ENCODE peak calls at places on chromosomes 3 and 15, in seven cellular contexts. E, B, K, J, C, G and H are unnamed samples.

GRCh38 chr3:16181361-16181760 is 6.9 kb downstream of the GALNT15 start:
- DNase-seq in E (no peak), B (no peak), K (no peak), C (no peak), G (no peak), J (no peak), H (peak)

GRCh38 chr3:115279939-115280338 is 132.9 kb upstream of the ZBTB20 start:
- DNase-seq in E (no peak), G (no peak), B (no peak), K (no peak), J (no peak), C (no peak), H (no peak)

GRCh38 chr15:29822100-29822684 is at the start of gene TJP1:
- DNase-seq in G (no peak), J (peak), E (peak), K (peak), C (no peak), B (peak), H (no peak)

GRCh38 chr15:71237456-71238188 is 122.4 kb downstream of the THSD4 start:
- DNase-seq in E (peak), J (no peak), C (no peak), K (peak), G (peak), B (no peak), H (no peak)

GRCh38 chr3:117735481-117736101 is 1026.0 kb downstream of the TUSC7 start:
- DNase-seq in J (no peak), B (no peak), E (peak), G (no peak), K (no peak), C (no peak), H (no peak)

GRCh38 chr15:39232512-39232911 is 348.4 kb upstream of the THBS1 start:
- DNase-seq in J (no peak), B (no peak), G (no peak), K (no peak), C (no peak), E (peak), H (no peak)

GRCh38 chr3:151724846-151725562 is 8.7 kb upstream of the AADACL2 start:
- DNase-seq in K (no peak), E (no peak), G (no peak), C (no peak), J (no peak), B (no peak), H (no peak)

GRCh38 chr15:69092159-69092558 is 68.3 kb upstream of the GLCE start:
- DNase-seq in G (no peak), B (no peak), E (peak), K (peak), J (no peak), C (no peak), H (no peak)

GRCh38 chr15:94230886-94231727 is at the start of gene MCTP2:
- DNase-seq in G (peak), J (no peak), E (no peak), B (peak), C (peak), K (peak), H (peak)

GRCh38 chr3:159818399-159818798 is 170.2 kb upstream of the IL12A start:
- DNase-seq in G (no peak), K (peak), J (no peak), E (no peak), B (peak), C (no peak), H (no peak)

GRCh38 chr3:66931286-66931685 is 66.8 kb upstream of the KBTBD8 start:
- DNase-seq in J (no peak), K (no peak), B (no peak), E (no peak), C (no peak), G (no peak), H (no peak)

GRCh38 chr3:187456268-187456667 is 88.1 kb downstream of the RTP4 start:
- DNase-seq in K (no peak), B (no peak), J (no peak), G (no peak), E (no peak), C (no peak), H (no peak)

GRCh38 chr3:162224736-162225135 is 728.1 kb downstream of the OTOL1 start:
- DNase-seq in G (no peak), E (no peak), K (no peak), C (no peak), B (no peak), J (no peak), H (no peak)

GRCh38 chr3:70811880-70812279 is 499.4 kb upstream of the MDFIC2 start:
- DNase-seq in C (no peak), E (no peak), J (no peak), K (no peak), G (no peak), B (no peak), H (no peak)

GRCh38 chr15:29141908-29142747 is 127.5 kb downstream of the NSMCE3 start:
- DNase-seq in G (no peak), B (peak), J (no peak), C (peak), E (no peak), K (no peak), H (no peak)

GRCh38 chr15:43376017-43376705 is 5.3 kb downstream of the TUBGCP4 start:
- DNase-seq in K (peak), G (peak), B (peak), J (peak), E (peak), C (peak), H (peak)

GRCh38 chr3:33911525-33912322 is 113.3 kb downstream of the PDCD6IP start:
- DNase-seq in G (peak), K (no peak), B (no peak), J (no peak), C (no peak), E (no peak), H (peak)

GRCh38 chr3:150049317-150049716 is 78.6 kb upstream of the PFN2 start:
- DNase-seq in K (no peak), J (no peak), G (no peak), E (no peak), B (no peak), C (no peak), H (no peak)

GRCh38 chr3:58049143-58049785 is 41.0 kb downstream of the FLNB start:
- DNase-seq in B (peak), E (peak), K (peak), G (peak), J (peak), C (no peak), H (no peak)

GRCh38 chr3:111980716-111981456 is 2.1 kb downstream of the ABHD10 start:
- DNase-seq in J (no peak), C (no peak), B (no peak), K (no peak), G (no peak), E (no peak), H (peak)

GRCh38 chr3:66702126-66702525 is 201.3 kb upstream of the LRIG1 start:
- DNase-seq in G (no peak), C (no peak), B (no peak), E (no peak), K (no peak), J (no peak), H (no peak)

GRCh38 chr3:178859386-178859785 is 212.2 kb downstream of the ZMAT3 start:
- DNase-seq in K (no peak), C (no peak), B (no peak), J (no peak), E (no peak), G (no peak), H (no peak)

GRCh38 chr15:40454904-40455391 is 14.2 kb downstream of the BAHD1 start:
- DNase-seq in K (no peak), E (no peak), G (no peak), B (no peak), C (no peak), J (no peak), H (peak)

GRCh38 chr15:70410371-70410975 is 312.8 kb upstream of the TLE3 start:
- DNase-seq in K (no peak), G (no peak), C (no peak), J (no peak), B (no peak), E (no peak), H (no peak)

GRCh38 chr3:127690823-127691452 is 18.2 kb downstream of the ABTB1 start:
- DNase-seq in B (peak), K (peak), E (peak), J (no peak), G (peak), C (no peak), H (peak)

GRCh38 chr15:101181349-101181748 is 70.5 kb downstream of the CHSY1 start:
- DNase-seq in K (no peak), E (no peak), J (no peak), G (no peak), B (no peak), C (no peak), H (no peak)

GRCh38 chr3:41000471-41000870 is 198.8 kb upstream of the CTNNB1 start:
- DNase-seq in C (no peak), K (no peak), E (no peak), G (no peak), J (no peak), B (no peak), H (no peak)

GRCh38 chr3:190513409-190514162 is at the start of gene IL1RAP:
- DNase-seq in B (peak), E (peak), C (peak), K (peak), G (peak), J (peak), H (peak)
- TF ChIP-seq POLR2A in B (no peak), E (peak), C (peak), K (peak), G (peak), J (no peak), H (peak)

GRCh38 chr3:32325957-32326356 is 65.7 kb upstream of the CMTM7 start:
- DNase-seq in K (no peak), J (no peak), E (no peak), C (no peak), B (no peak), G (no peak), H (no peak)
- TF ChIP-seq MAX in K (no peak), J (no peak), E (no peak), C (no peak), B (no peak), G (no peak), H (no peak)

GRCh38 chr3:22360977-22361376 is 610.0 kb upstream of the ZNF385D start:
- DNase-seq in G (no peak), C (no peak), E (no peak), K (no peak), J (no peak), B (no peak), H (no peak)

GRCh38 chr3:22353126-22353525 is 602.1 kb upstream of the ZNF385D start:
- DNase-seq in C (no peak), J (no peak), K (no peak), B (no peak), E (no peak), G (no peak), H (no peak)

GRCh38 chr3:22360197-22360596 is 609.2 kb upstream of the ZNF385D start:
- DNase-seq in C (no peak), E (no peak), B (no peak), G (no peak), J (no peak), K (no peak), H (no peak)

GRCh38 chr3:22361465-22361864 is 610.5 kb upstream of the ZNF385D start:
- DNase-seq in G (no peak), B (no peak), J (no peak), E (no peak), K (no peak), C (no peak), H (no peak)

DNA sequence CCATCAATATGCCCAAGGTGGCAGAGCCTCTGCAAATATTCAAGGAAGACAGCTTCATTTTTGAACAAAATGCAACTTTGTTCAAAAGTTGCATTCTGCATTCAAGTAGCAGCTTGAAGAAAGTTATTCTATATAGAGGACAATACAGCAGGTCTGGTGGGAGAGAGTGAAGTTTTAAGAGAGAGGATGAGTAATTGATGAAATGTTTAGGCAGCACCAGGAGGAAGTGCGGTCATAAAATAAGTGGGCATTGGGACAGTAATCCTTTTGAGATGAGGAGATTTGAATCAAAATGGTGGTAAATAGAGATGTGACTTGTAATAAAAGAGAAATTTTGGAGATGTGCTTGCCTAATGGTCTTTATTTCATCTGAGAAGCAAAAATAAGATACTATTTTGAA is 607.3 kb upstream of the ZNF385D start:
- DNase-seq in C (no peak), K (no peak), J (no peak), G (no peak), E (no peak), B (no peak), H (no peak)
- TF ChIP-seq CTCF in C (no peak), K (no peak), J (no peak), G (no peak), E (no peak), B (no peak), H (no peak)

DNA sequence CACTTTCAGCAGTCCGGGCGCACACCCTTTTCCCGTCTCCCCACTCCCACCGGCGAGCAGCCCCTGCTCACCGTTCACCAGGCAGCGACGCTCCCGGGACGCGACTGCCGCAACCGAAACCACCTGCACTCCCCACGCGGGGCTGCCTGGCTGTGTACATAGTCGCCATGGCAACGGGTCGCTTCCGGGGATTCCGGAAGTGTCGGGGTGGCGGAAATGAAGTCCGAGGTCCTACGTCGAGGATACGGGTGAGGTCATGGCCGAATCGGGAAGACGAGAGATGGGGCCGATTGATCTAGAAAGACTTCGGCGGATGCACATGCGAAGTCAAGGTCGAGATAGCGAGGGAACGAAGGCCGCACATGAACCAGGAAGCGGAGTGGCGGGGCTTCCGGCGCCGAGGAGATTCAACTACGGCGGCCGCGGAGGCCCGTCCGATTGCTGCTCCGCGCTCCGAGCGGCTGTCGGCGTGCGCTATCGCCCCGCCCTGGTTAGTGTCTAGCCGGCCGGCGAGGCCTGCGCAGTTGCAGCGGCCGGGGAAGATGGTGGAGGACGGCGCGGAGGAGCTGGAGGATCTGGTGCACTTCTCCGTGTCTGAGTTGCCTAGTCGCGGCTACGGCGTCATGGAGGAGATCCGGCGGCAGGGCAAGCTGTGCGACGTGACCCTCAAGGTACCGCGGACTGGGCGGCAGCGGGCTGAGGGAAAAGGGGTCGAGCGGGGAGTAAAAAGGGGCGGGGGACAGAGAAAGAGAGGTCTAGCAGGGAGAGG is at the start of the genes KIF9 and KLHL18:
- DNase-seq in B (peak), G (peak), E (peak), J (peak), C (peak), K (peak), H (peak)
- TF ChIP-seq POLR2A in B (peak), G (peak), E (peak), J (peak), C (peak), K (peak), H (peak)

GRCh38 chr15:73374599-73374998 is 5.8 kb upstream of the HCN4 start:
- DNase-seq in B (no peak), J (no peak), K (no peak), C (no peak), E (no peak), G (no peak), H (no peak)
- TF ChIP-seq MAX in B (no peak), J (no peak), K (no peak), C (no peak), E (no peak), G (no peak), H (no peak)

GRCh38 chr3:119470851-119471250 is 2.1 kb downstream of the POGLUT1 start:
- DNase-seq in B (no peak), E (no peak), J (no peak), C (no peak), G (no peak), K (no peak), H (no peak)

DNA sequence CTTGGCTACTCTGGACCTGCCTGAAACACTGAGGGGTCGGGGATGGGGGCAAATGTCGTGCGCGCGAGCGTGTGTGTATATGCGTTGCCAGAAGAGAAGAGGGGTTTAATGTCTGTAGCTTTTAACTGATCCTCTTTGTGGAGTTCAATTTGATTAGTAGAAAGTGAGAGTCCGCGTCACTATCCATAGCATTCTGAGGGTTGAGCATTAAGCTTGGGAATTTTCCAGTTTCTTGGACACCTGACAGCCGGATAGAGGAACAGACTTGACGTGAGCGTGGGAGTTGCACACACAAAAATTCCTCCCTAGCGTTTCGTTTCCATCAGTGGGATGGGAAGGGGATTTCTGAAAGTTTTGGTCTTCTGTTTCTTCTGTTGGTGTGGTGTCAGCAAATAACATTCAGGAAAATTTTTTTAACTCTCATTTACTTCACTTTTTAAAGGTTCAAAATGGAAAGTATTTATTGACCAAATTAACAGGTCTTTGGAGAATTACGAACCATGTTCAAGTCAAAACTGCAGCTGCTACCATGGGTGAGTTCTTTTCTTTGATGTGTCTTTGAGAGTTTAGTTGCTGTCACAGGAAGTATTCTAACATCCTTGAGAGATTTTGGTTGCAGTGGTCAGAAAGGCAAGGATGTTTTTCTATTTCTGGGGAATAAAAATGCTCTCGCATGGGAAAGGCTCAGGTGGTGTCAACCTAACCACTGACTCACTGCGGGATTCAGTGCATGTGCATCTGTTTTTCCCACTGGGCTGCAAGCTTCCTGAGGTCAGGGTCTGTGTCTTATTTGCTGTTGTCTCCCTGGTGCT is 821 bp downstream of the POGLUT1 start:
- DNase-seq in C (peak), B (no peak), J (no peak), K (no peak), E (peak), G (no peak), H (peak)
- TF ChIP-seq CTCF in C (no peak), B (no peak), J (no peak), K (no peak), E (no peak), G (no peak), H (no peak)

GRCh38 chr3:185089343-185089742 is 63.5 kb downstream of the C3orf70 start:
- DNase-seq in C (no peak), E (no peak), B (no peak), G (no peak), J (no peak), K (no peak), H (no peak)
- TF ChIP-seq POLR2A in C (no peak), E (no peak), B (no peak), G (no peak), J (no peak), K (no peak), H (no peak)